ENCODE peak calls at places on chromosome 1, in ten cellular contexts. One of them, this sample, is unnamed.

GRCh38 chr1:22489823-22490222 is 38.2 kb downstream of the ZBTB40 start:
- DNase-seq in sigmoid colon: no peak
- DNase-seq in fibroblast of pulmonary artery: no peak
- DNase-seq in astrocyte of the cerebellum: no peak
- DNase-seq in heart left ventricle: no peak
- DNase-seq in AG09309: no peak
- DNase-seq in brain microvascular endothelial cell: no peak
- DNase-seq in spleen: no peak
- DNase-seq in astrocyte of the spinal cord: no peak
- DNase-seq in GM23338: no peak
- DNase-seq in this sample: no peak

GRCh38 chr1:99662581-99663208 is 16.8 kb downstream of the PALMD start:
- DNase-seq in spleen: no peak
- DNase-seq in astrocyte of the spinal cord: peak; percentile 43
- DNase-seq in fibroblast of pulmonary artery: peak; percentile 98
- DNase-seq in GM23338: no peak
- DNase-seq in brain microvascular endothelial cell: no peak
- DNase-seq in sigmoid colon: peak; percentile 90
- DNase-seq in astrocyte of the cerebellum: no peak
- DNase-seq in AG09309: peak; percentile 95
- DNase-seq in heart left ventricle: peak; percentile 69
- DNase-seq in this sample: peak; percentile 78

GRCh38 chr1:31335007-31335406 is 37.9 kb downstream of the FABP3 start:
- DNase-seq in brain microvascular endothelial cell: peak; percentile 7
- DNase-seq in fibroblast of pulmonary artery: peak; percentile 64
- DNase-seq in sigmoid colon: no peak
- DNase-seq in heart left ventricle: no peak
- DNase-seq in astrocyte of the spinal cord: peak; percentile 36
- DNase-seq in AG09309: peak; percentile 21
- DNase-seq in astrocyte of the cerebellum: peak; percentile 19
- DNase-seq in GM23338: peak; percentile 65
- DNase-seq in spleen: no peak
- DNase-seq in this sample: peak; percentile 58

GRCh38 chr1:202315576-202316168 is 26.1 kb downstream of the UBE2T start:
- DNase-seq in astrocyte of the spinal cord: peak; percentile 72
- DNase-seq in sigmoid colon: no peak
- DNase-seq in GM23338: peak; percentile 94
- DNase-seq in spleen: peak; percentile 90
- DNase-seq in heart left ventricle: peak; percentile 85
- DNase-seq in AG09309: no peak
- DNase-seq in brain microvascular endothelial cell: peak; percentile 52
- DNase-seq in fibroblast of pulmonary artery: peak; percentile 81
- DNase-seq in astrocyte of the cerebellum: peak; percentile 59
- DNase-seq in this sample: peak; percentile 82

GRCh38 chr1:118914379-118915161 is 73.6 kb downstream of the TBX15 start:
- DNase-seq in brain microvascular endothelial cell: no peak
- DNase-seq in sigmoid colon: no peak
- DNase-seq in AG09309: no peak
- DNase-seq in astrocyte of the cerebellum: no peak
- DNase-seq in heart left ventricle: no peak
- DNase-seq in spleen: no peak
- DNase-seq in GM23338: no peak
- DNase-seq in fibroblast of pulmonary artery: no peak
- DNase-seq in astrocyte of the spinal cord: no peak
- DNase-seq in this sample: peak; percentile 30

GRCh38 chr1:70043806-70044205 is 161.6 kb downstream of the LRRC40 start:
- DNase-seq in heart left ventricle: no peak
- DNase-seq in sigmoid colon: no peak
- DNase-seq in GM23338: peak; percentile 13
- DNase-seq in astrocyte of the cerebellum: peak; percentile 60
- DNase-seq in spleen: no peak
- DNase-seq in astrocyte of the spinal cord: peak; percentile 61
- DNase-seq in brain microvascular endothelial cell: peak; percentile 82
- DNase-seq in fibroblast of pulmonary artery: peak; percentile 90
- DNase-seq in AG09309: peak; percentile 28
- DNase-seq in this sample: peak; percentile 92

GRCh38 chr1:199859525-199859924 is 168.0 kb upstream of the NR5A2 start:
- DNase-seq in spleen: no peak
- DNase-seq in astrocyte of the cerebellum: no peak
- DNase-seq in sigmoid colon: no peak
- DNase-seq in fibroblast of pulmonary artery: peak; percentile 93
- DNase-seq in heart left ventricle: no peak
- DNase-seq in AG09309: peak; percentile 23
- DNase-seq in astrocyte of the spinal cord: peak; percentile 55
- DNase-seq in GM23338: no peak
- DNase-seq in brain microvascular endothelial cell: peak; percentile 67
- DNase-seq in this sample: peak; percentile 92

GRCh38 chr1:168991667-168992475 is 114.6 kb upstream of the ATP1B1 start:
- DNase-seq in GM23338: no peak
- DNase-seq in brain microvascular endothelial cell: no peak
- DNase-seq in spleen: no peak
- DNase-seq in fibroblast of pulmonary artery: no peak
- DNase-seq in AG09309: no peak
- DNase-seq in astrocyte of the spinal cord: no peak
- DNase-seq in sigmoid colon: no peak
- DNase-seq in astrocyte of the cerebellum: no peak
- DNase-seq in heart left ventricle: no peak
- DNase-seq in this sample: peak; percentile 96

GRCh38 chr1:67683736-67684525 is 1.1 kb upstream of the GADD45A start:
- DNase-seq in astrocyte of the cerebellum: no peak
- DNase-seq in brain microvascular endothelial cell: peak; percentile 41
- DNase-seq in AG09309: no peak
- DNase-seq in heart left ventricle: no peak
- DNase-seq in spleen: no peak
- DNase-seq in fibroblast of pulmonary artery: peak; percentile 38
- DNase-seq in astrocyte of the spinal cord: peak; percentile 55
- DNase-seq in GM23338: no peak
- DNase-seq in sigmoid colon: no peak
- DNase-seq in this sample: peak; percentile 88

GRCh38 chr1:45205910-45206721 is at the start of gene ZSWIM5:
- DNase-seq in brain microvascular endothelial cell: peak; percentile 17
- DNase-seq in heart left ventricle: peak; percentile 83
- DNase-seq in spleen: peak; percentile 90
- DNase-seq in fibroblast of pulmonary artery: peak; percentile 47
- DNase-seq in GM23338: peak; percentile 83
- DNase-seq in astrocyte of the spinal cord: peak; percentile 41
- DNase-seq in astrocyte of the cerebellum: no peak
- DNase-seq in sigmoid colon: peak; percentile 81
- DNase-seq in AG09309: no peak
- DNase-seq in this sample: peak; percentile 66

GRCh38 chr1:31980835-31981782 is 32.6 kb upstream of the KHDRBS1 start:
- DNase-seq in astrocyte of the cerebellum: no peak
- DNase-seq in fibroblast of pulmonary artery: no peak
- DNase-seq in sigmoid colon: no peak
- DNase-seq in heart left ventricle: no peak
- DNase-seq in brain microvascular endothelial cell: no peak
- DNase-seq in spleen: peak; percentile 20
- DNase-seq in astrocyte of the spinal cord: no peak
- DNase-seq in GM23338: no peak
- DNase-seq in AG09309: no peak
- DNase-seq in this sample: no peak

GRCh38 chr1:19204665-19205266 is 5.3 kb downstream of the UBR4 start:
- DNase-seq in GM23338: no peak
- DNase-seq in fibroblast of pulmonary artery: no peak
- DNase-seq in astrocyte of the cerebellum: no peak
- DNase-seq in spleen: no peak
- DNase-seq in heart left ventricle: no peak
- DNase-seq in AG09309: no peak
- DNase-seq in astrocyte of the spinal cord: no peak
- DNase-seq in brain microvascular endothelial cell: no peak
- DNase-seq in sigmoid colon: no peak
- DNase-seq in this sample: peak; percentile 16

GRCh38 chr1:234544094-234544579 is 65.2 kb upstream of the TARBP1 start:
- DNase-seq in sigmoid colon: peak; percentile 95
- DNase-seq in AG09309: peak; percentile 77
- DNase-seq in heart left ventricle: no peak
- DNase-seq in fibroblast of pulmonary artery: peak; percentile 99
- DNase-seq in spleen: peak; percentile 36
- DNase-seq in astrocyte of the spinal cord: peak; percentile 95
- DNase-seq in GM23338: no peak
- DNase-seq in brain microvascular endothelial cell: peak; percentile 96
- DNase-seq in astrocyte of the cerebellum: peak; percentile 88
- DNase-seq in this sample: peak; percentile 90

GRCh38 chr1:164092603-164093353 is 466.2 kb upstream of the PBX1 start:
- DNase-seq in brain microvascular endothelial cell: no peak
- DNase-seq in spleen: no peak
- DNase-seq in AG09309: no peak
- DNase-seq in astrocyte of the cerebellum: no peak
- DNase-seq in GM23338: peak; percentile 40
- DNase-seq in sigmoid colon: no peak
- DNase-seq in heart left ventricle: no peak
- DNase-seq in astrocyte of the spinal cord: no peak
- DNase-seq in fibroblast of pulmonary artery: peak; percentile 2
- DNase-seq in this sample: peak; percentile 2

GRCh38 chr1:48687271-48688045 is 89.2 kb downstream of the BEND5 start:
- DNase-seq in sigmoid colon: no peak
- DNase-seq in GM23338: no peak
- DNase-seq in AG09309: no peak
- DNase-seq in brain microvascular endothelial cell: no peak
- DNase-seq in spleen: no peak
- DNase-seq in heart left ventricle: no peak
- DNase-seq in astrocyte of the spinal cord: peak; percentile 61
- DNase-seq in fibroblast of pulmonary artery: no peak
- DNase-seq in astrocyte of the cerebellum: no peak
- DNase-seq in this sample: peak; percentile 27

GRCh38 chr1:33348676-33349080 is 27.8 kb upstream of the A3GALT2 start:
- DNase-seq in brain microvascular endothelial cell: no peak
- DNase-seq in heart left ventricle: no peak
- DNase-seq in astrocyte of the spinal cord: no peak
- DNase-seq in fibroblast of pulmonary artery: no peak
- DNase-seq in GM23338: no peak
- DNase-seq in AG09309: no peak
- DNase-seq in sigmoid colon: peak; percentile 65
- DNase-seq in spleen: peak; percentile 76
- DNase-seq in astrocyte of the cerebellum: no peak
- DNase-seq in this sample: no peak

GRCh38 chr1:33346921-33347649 is 26.2 kb upstream of the A3GALT2 start:
- DNase-seq in heart left ventricle: no peak
- DNase-seq in AG09309: no peak
- DNase-seq in brain microvascular endothelial cell: peak; percentile 87
- DNase-seq in GM23338: no peak
- DNase-seq in fibroblast of pulmonary artery: peak; percentile 93
- DNase-seq in astrocyte of the spinal cord: peak; percentile 91
- DNase-seq in astrocyte of the cerebellum: peak; percentile 73
- DNase-seq in spleen: no peak
- DNase-seq in sigmoid colon: peak; percentile 88
- DNase-seq in this sample: peak; percentile 81

GRCh38 chr1:33349081-33349759 is 28.3 kb upstream of the A3GALT2 start:
- DNase-seq in astrocyte of the spinal cord: no peak
- DNase-seq in brain microvascular endothelial cell: no peak
- DNase-seq in fibroblast of pulmonary artery: peak; percentile 42
- DNase-seq in AG09309: no peak
- DNase-seq in astrocyte of the cerebellum: no peak
- DNase-seq in GM23338: peak; percentile 61
- DNase-seq in heart left ventricle: peak; percentile 82
- DNase-seq in spleen: peak; percentile 93
- DNase-seq in sigmoid colon: peak; percentile 75
- DNase-seq in this sample: no peak

GRCh38 chr1:33348194-33348593 is 27.3 kb upstream of the A3GALT2 start:
- DNase-seq in GM23338: no peak
- DNase-seq in fibroblast of pulmonary artery: peak; percentile 46
- DNase-seq in astrocyte of the cerebellum: no peak
- DNase-seq in AG09309: no peak
- DNase-seq in astrocyte of the spinal cord: peak; percentile 44
- DNase-seq in heart left ventricle: no peak
- DNase-seq in brain microvascular endothelial cell: no peak
- DNase-seq in spleen: no peak
- DNase-seq in sigmoid colon: peak; percentile 66
- DNase-seq in this sample: peak; percentile 44

GRCh38 chr1:33347650-33347992 is 26.7 kb upstream of the A3GALT2 start:
- DNase-seq in AG09309: no peak
- DNase-seq in sigmoid colon: peak; percentile 85
- DNase-seq in heart left ventricle: no peak
- DNase-seq in fibroblast of pulmonary artery: peak; percentile 68
- DNase-seq in brain microvascular endothelial cell: no peak
- DNase-seq in spleen: no peak
- DNase-seq in GM23338: no peak
- DNase-seq in astrocyte of the spinal cord: no peak
- DNase-seq in astrocyte of the cerebellum: no peak
- DNase-seq in this sample: peak; percentile 35
- H3K4me3 ChIP-seq in AG09309: peak overlapping the region; percentile 71
- H3K4me3 ChIP-seq in sigmoid colon: peak overlapping the region; percentile 98
- H3K4me3 ChIP-seq in heart left ventricle: peak overlapping the region; percentile 96
- H3K4me3 ChIP-seq in fibroblast of pulmonary artery: peak overlapping the region; percentile 93
- H3K4me3 ChIP-seq in brain microvascular endothelial cell: peak overlapping the region; percentile 90
- H3K4me3 ChIP-seq in spleen: peak overlapping the region; percentile 82
- H3K4me3 ChIP-seq in GM23338: no peak overlapping the region
- H3K4me3 ChIP-seq in astrocyte of the spinal cord: peak overlapping the region; percentile 81
- H3K4me3 ChIP-seq in astrocyte of the cerebellum: peak overlapping the region; percentile 75
- H3K4me3 ChIP-seq in this sample: peak overlapping the region; percentile 73

DNA sequence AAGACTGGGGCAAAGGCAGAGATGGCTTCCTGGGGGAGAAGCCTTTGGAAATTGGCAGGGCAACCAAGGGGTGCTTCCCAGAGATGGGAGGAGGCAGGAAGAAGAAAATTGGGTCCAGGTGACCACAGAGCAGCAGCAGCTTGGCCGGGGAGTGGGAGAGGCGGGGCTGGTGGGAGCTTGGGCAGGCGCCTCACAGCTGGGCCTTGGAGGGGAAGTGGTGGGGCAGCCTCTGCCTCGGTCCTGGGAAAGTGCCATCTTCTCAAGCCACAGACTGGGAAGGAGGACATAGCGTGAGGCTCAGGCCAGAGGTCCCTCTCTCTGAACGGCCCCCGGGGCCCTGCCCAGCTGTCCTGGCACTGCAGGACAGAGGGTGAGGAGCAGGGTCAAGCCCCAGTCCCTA is 24.0 kb upstream of the WASF2 start:
- DNase-seq in AG09309: no peak
- DNase-seq in sigmoid colon: no peak
- DNase-seq in heart left ventricle: peak; percentile 79
- DNase-seq in fibroblast of pulmonary artery: no peak
- DNase-seq in astrocyte of the spinal cord: no peak
- DNase-seq in GM23338: no peak
- DNase-seq in spleen: no peak
- DNase-seq in astrocyte of the cerebellum: no peak
- DNase-seq in brain microvascular endothelial cell: no peak
- DNase-seq in this sample: no peak
- TF ChIP-seq CTCF in AG09309: no peak
- TF ChIP-seq CTCF in sigmoid colon: no peak
- TF ChIP-seq CTCF in heart left ventricle: no peak
- TF ChIP-seq CTCF in fibroblast of pulmonary artery: no peak
- TF ChIP-seq CTCF in astrocyte of the spinal cord: no peak
- TF ChIP-seq CTCF in GM23338: no peak
- TF ChIP-seq CTCF in spleen: no peak
- TF ChIP-seq CTCF in astrocyte of the cerebellum: no peak
- TF ChIP-seq CTCF in brain microvascular endothelial cell: no peak
- TF ChIP-seq CTCF in this sample: no peak

GRCh38 chr1:26160527-26161407 is 1.9 kb downstream of the FAM110D start:
- DNase-seq in GM23338: peak; percentile 35
- DNase-seq in AG09309: no peak
- DNase-seq in fibroblast of pulmonary artery: no peak
- DNase-seq in astrocyte of the spinal cord: no peak
- DNase-seq in brain microvascular endothelial cell: no peak
- DNase-seq in spleen: peak; percentile 63
- DNase-seq in astrocyte of the cerebellum: no peak
- DNase-seq in heart left ventricle: no peak
- DNase-seq in sigmoid colon: no peak
- DNase-seq in this sample: no peak
- H3K4me3 ChIP-seq in GM23338: peak overlapping the region; percentile 65
- H3K4me3 ChIP-seq in AG09309: no peak overlapping the region
- H3K4me3 ChIP-seq in fibroblast of pulmonary artery: no peak overlapping the region
- H3K4me3 ChIP-seq in astrocyte of the spinal cord: no peak overlapping the region
- H3K4me3 ChIP-seq in brain microvascular endothelial cell: peak overlapping the region; percentile 46
- H3K4me3 ChIP-seq in spleen: peak overlapping the region; percentile 39
- H3K4me3 ChIP-seq in astrocyte of the cerebellum: peak overlapping the region; percentile 36
- H3K4me3 ChIP-seq in heart left ventricle: peak overlapping the region; percentile 65
- H3K4me3 ChIP-seq in sigmoid colon: peak overlapping the region; percentile 55
- H3K4me3 ChIP-seq in this sample: no peak overlapping the region

GRCh38 chr1:13697738-13698137 is 2.2 kb upstream of the PRDM2 start:
- DNase-seq in spleen: no peak
- DNase-seq in brain microvascular endothelial cell: no peak
- DNase-seq in AG09309: no peak
- DNase-seq in heart left ventricle: no peak
- DNase-seq in fibroblast of pulmonary artery: no peak
- DNase-seq in sigmoid colon: no peak
- DNase-seq in astrocyte of the spinal cord: no peak
- DNase-seq in GM23338: no peak
- DNase-seq in astrocyte of the cerebellum: no peak
- DNase-seq in this sample: no peak
- TF ChIP-seq CTCF in spleen: no peak
- TF ChIP-seq CTCF in brain microvascular endothelial cell: peak; percentile 8
- TF ChIP-seq CTCF in AG09309: no peak
- TF ChIP-seq CTCF in heart left ventricle: no peak
- TF ChIP-seq CTCF in fibroblast of pulmonary artery: no peak
- TF ChIP-seq CTCF in sigmoid colon: no peak
- TF ChIP-seq CTCF in astrocyte of the spinal cord: no peak
- TF ChIP-seq CTCF in GM23338: no peak
- TF ChIP-seq CTCF in astrocyte of the cerebellum: no peak
- TF ChIP-seq CTCF in this sample: no peak